ENCODE peak calls at places on chromosomes 16 and 17, in nine cellular contexts. A is transverse colon, B is upper lobe of left lung, R is K562, G is GM23338, X is sigmoid colon, I is spleen, M is Panc1, Y is HepG2. C is an unnamed sample.

GRCh38 chr17:57130708-57131461 is 45.8 kb downstream of the AKAP1 start:
- DNase-seq in A (peak; percentile 86), B (no peak), R (peak; percentile 90), G (peak; percentile 90), X (peak; percentile 91), I (peak; percentile 89), M (peak; percentile 56), Y (peak; percentile 75), C (peak; percentile 82)

GRCh38 chr17:18161226-18162094 is 22.2 kb upstream of the ALKBH5 start:
- DNase-seq in A (no peak), B (no peak), R (peak; percentile 21), G (no peak), X (no peak), I (no peak), M (no peak), Y (no peak), C (no peak)

GRCh38 chr17:80187493-80187892 is 17.7 kb downstream of the CARD14 start:
- DNase-seq in A (peak; percentile 74), B (peak; percentile 87), R (peak; percentile 59), G (no peak), X (peak; percentile 83), I (no peak), M (no peak), Y (no peak), C (no peak)

GRCh38 chr16:67170948-67171649 is 761 bp downstream of the NOL3 start:
- DNase-seq in A (no peak), B (no peak), R (no peak), G (no peak), X (no peak), I (no peak), M (no peak), Y (peak; percentile 45), C (no peak)

GRCh38 chr17:58487589-58488427 is at the start of gene HSF5:
- DNase-seq in A (peak; percentile 42), B (peak; percentile 92), R (no peak), G (peak; percentile 87), X (no peak), I (peak; percentile 96), M (no peak), Y (no peak), C (no peak)

GRCh38 chr16:57972285-57972684 is 1.4 kb upstream of the CNGB1 start:
- DNase-seq in A (no peak), B (no peak), R (no peak), G (no peak), X (no peak), I (no peak), M (no peak), Y (no peak), C (no peak)

GRCh38 chr17:76250141-76250540 is 9.8 kb upstream of the RNF157 start:
- DNase-seq in A (no peak), B (no peak), R (no peak), G (no peak), X (peak; percentile 24), I (no peak), M (no peak), Y (no peak), C (peak; percentile 11)

GRCh38 chr17:80424878-80425765 is 10.2 kb downstream of the ENDOV start:
- DNase-seq in A (no peak), B (no peak), R (no peak), G (no peak), X (no peak), I (peak; percentile 75), M (no peak), Y (no peak), C (no peak)

GRCh38 chr17:61638087-61638486 is 47.1 kb upstream of the NACA2 start:
- DNase-seq in A (no peak), B (no peak), R (no peak), G (no peak), X (no peak), I (no peak), M (no peak), Y (no peak), C (no peak)

GRCh38 chr16:86956437-86956836 is 360.8 kb downstream of the C16orf95 start:
- DNase-seq in A (no peak), B (no peak), R (no peak), G (no peak), X (peak; percentile 49), I (no peak), M (no peak), Y (no peak), C (no peak)

GRCh38 chr16:35319536-35320192 is 1860.3 kb downstream of the TP53TG3F start:
- DNase-seq in A (no peak), B (no peak), R (no peak), G (no peak), X (no peak), I (no peak), M (no peak), Y (no peak), C (no peak)

GRCh38 chr16:84520778-84521770 is 16.6 kb upstream of the MEAK7 start:
- DNase-seq in A (no peak), B (no peak), R (no peak), G (no peak), X (no peak), I (no peak), M (no peak), Y (no peak), C (no peak)

GRCh38 chr16:11264155-11264832 is 4.8 kb downstream of the TNP2 start:
- DNase-seq in A (peak; percentile 35), B (no peak), R (no peak), G (no peak), X (no peak), I (no peak), M (no peak), Y (no peak), C (no peak)

GRCh38 chr16:81551141-81551808 is 106.7 kb downstream of the CMIP start:
- DNase-seq in A (no peak), B (no peak), R (peak; percentile 38), G (no peak), X (no peak), I (no peak), M (no peak), Y (no peak), C (no peak)

GRCh38 chr17:2023692-2024571 is 1.2 kb downstream of the RTN4RL1 start:
- DNase-seq in A (peak; percentile 43), B (peak; percentile 88), R (peak; percentile 57), G (peak; percentile 96), X (peak; percentile 81), I (no peak), M (no peak), Y (no peak), C (no peak)

GRCh38 chr17:57948555-57949420 is 6.4 kb downstream of the CUEDC1 start:
- DNase-seq in A (no peak), B (no peak), R (no peak), G (peak; percentile 45), X (peak; percentile 75), I (no peak), M (no peak), Y (no peak), C (peak; percentile 75)

GRCh38 chr16:66036775-66037715 is 329.4 kb upstream of the CDH5 start:
- DNase-seq in A (no peak), B (no peak), R (no peak), G (no peak), X (no peak), I (no peak), M (no peak), Y (no peak), C (peak; percentile 79)

GRCh38 chr16:86931410-86931941 is 353.1 kb downstream of the FOXL1 start:
- DNase-seq in A (no peak), B (peak; percentile 76), R (peak; percentile 14), G (peak; percentile 29), X (no peak), I (peak; percentile 79), M (no peak), Y (no peak), C (no peak)

GRCh38 chr17:66944365-66945203 is 19.9 kb upstream of the CACNG4 start:
- DNase-seq in A (no peak), B (no peak), R (no peak), G (peak; percentile 50), X (no peak), I (peak; percentile 57), M (no peak), Y (no peak), C (no peak)

GRCh38 chr17:74842146-74842598 is 17.5 kb downstream of the GRIN2C start:
- DNase-seq in A (no peak), B (no peak), R (no peak), G (peak; percentile 23), X (no peak), I (no peak), M (no peak), Y (no peak), C (no peak)
- H3K4me3 ChIP-seq in A (peak overlapping the region; percentile 37), B (peak overlapping the region; percentile 52), R (no peak overlapping the region), G (peak overlapping the region; percentile 52), X (peak overlapping the region; percentile 46), I (peak overlapping the region; percentile 53), M (peak overlapping the region; percentile 30), Y (peak overlapping the region; percentile 26), C (peak overlapping the region; percentile 45)

GRCh38 chr16:88783391-88784073 is 1.5 kb downstream of the PIEZO1 start:
- DNase-seq in A (no peak), B (no peak), R (no peak), G (no peak), X (peak; percentile 83), I (peak; percentile 81), M (no peak), Y (no peak), C (no peak)
- TF ChIP-seq POLR2AphosphoS5 in A (peak; percentile 40), B (peak; percentile 68), R (no peak), G (no peak), X (no peak), I (peak; percentile 82), M (no peak), Y (no peak), C (no peak)

GRCh38 chr17:21196126-21196525 is 17.8 kb downstream of the TMEM11 start:
- DNase-seq in A (no peak), B (no peak), R (no peak), G (no peak), X (no peak), I (no peak), M (no peak), Y (no peak), C (no peak)

GRCh38 chr17:21200590-21201301 is 13.2 kb downstream of the TMEM11 start:
- DNase-seq in A (no peak), B (no peak), R (no peak), G (no peak), X (no peak), I (no peak), M (no peak), Y (no peak), C (no peak)

GRCh38 chr17:21199311-21199710 is 14.7 kb downstream of the TMEM11 start:
- DNase-seq in A (no peak), B (no peak), R (no peak), G (peak; percentile 78), X (no peak), I (no peak), M (no peak), Y (no peak), C (no peak)

GRCh38 chr17:21199856-21200255 is 14.1 kb downstream of the TMEM11 start:
- DNase-seq in A (no peak), B (no peak), R (no peak), G (peak; percentile 65), X (no peak), I (no peak), M (no peak), Y (no peak), C (no peak)

GRCh38 chr17:21198411-21198810 is 15.6 kb downstream of the TMEM11 start:
- DNase-seq in A (no peak), B (no peak), R (no peak), G (no peak), X (no peak), I (no peak), M (no peak), Y (no peak), C (no peak)
- H3K4me1 ChIP-seq in A (peaks cover 6% of the 10 kb centered on the region), B (peaks cover 43% of the 10 kb centered on the region), R (no peaks in the 10 kb centered on the region), G (peaks cover 36% of the 10 kb centered on the region), X (no peaks in the 10 kb centered on the region), I (peaks cover 40% of the 10 kb centered on the region), M (no peaks in the 10 kb centered on the region), Y (no peaks in the 10 kb centered on the region), C (peaks cover 97% of the 10 kb centered on the region)

GRCh38 chr17:22090263-22090935 is 398.1 kb downstream of the KCNJ18 start:
- DNase-seq in A (no peak), B (no peak), R (peak; percentile 26), G (no peak), X (no peak), I (no peak), M (no peak), Y (no peak), C (no peak)
- H3K4me3 ChIP-seq in A (no peak overlapping the region), B (no peak overlapping the region), R (peak overlapping the region; percentile 66), G (no peak overlapping the region), X (no peak overlapping the region), I (no peak overlapping the region), M (no peak overlapping the region), Y (no peak overlapping the region), C (no peak overlapping the region)

C was measured in suprapubic skin.